ENCODE peak calls at places on chromosomes 2 and 18, in ten cellular contexts. A is Peyer's patch; W is NB4; I is left kidney; B is cardiac fibroblast; P is stimulated activated CD4-positive, alpha-beta T cell treated with anti-CD3 and anti-CD28 coated beads, Interleukin-15, amount 100 ng/mL, for 1 hour; D is NCI-H69; M is GM03348; X is NCI-H2171; T is CD8-positive, alpha-beta T cell. H is an unnamed sample.

GRCh38 chr2:164458801-164459200 is 162.5 kb downstream of the GRB14 start:
- DNase-seq in A (no peak), W (no peak), I (peak; percentile 9), B (no peak), P (no peak), D (no peak), M (no peak), X (no peak), T (no peak), H (no peak)

GRCh38 chr2:69709290-69709689 is 32.6 kb upstream of the ANXA4 start:
- DNase-seq in A (no peak), W (no peak), I (no peak), B (no peak), P (no peak), D (peak; percentile 3), M (no peak), X (no peak), T (no peak), H (no peak)

GRCh38 chr2:111657351-111657975 is 226.5 kb downstream of the ANAPC1 start:
- DNase-seq in A (no peak), W (no peak), I (no peak), B (no peak), P (no peak), D (no peak), M (no peak), X (no peak), T (no peak), H (no peak)

GRCh38 chr18:72623444-72623843 is 79.3 kb upstream of the CBLN2 start:
- DNase-seq in A (no peak), W (no peak), I (no peak), B (no peak), P (no peak), D (no peak), M (no peak), X (no peak), T (no peak), H (no peak)

GRCh38 chr2:241866896-241867631 is 2.5 kb upstream of the RTP5 start:
- DNase-seq in A (no peak), W (no peak), I (no peak), B (no peak), P (no peak), D (no peak), M (no peak), X (no peak), T (no peak), H (no peak)

GRCh38 chr2:189056200-189057106 is 82.3 kb downstream of the COL3A1 start:
- DNase-seq in A (no peak), W (no peak), I (no peak), B (peak; percentile 16), P (no peak), D (no peak), M (no peak), X (no peak), T (no peak), H (no peak)

GRCh38 chr18:78074400-78075020 is 824.9 kb downstream of the GALR1 start:
- DNase-seq in A (no peak), W (no peak), I (peak; percentile 26), B (no peak), P (no peak), D (peak; percentile 30), M (no peak), X (no peak), T (no peak), H (no peak)

GRCh38 chr2:238099709-238100048 is 461 bp upstream of the ESPNL start:
- DNase-seq in A (peak; percentile 37), W (no peak), I (no peak), B (no peak), P (no peak), D (no peak), M (no peak), X (no peak), T (no peak), H (peak; percentile 17)

GRCh38 chr2:230050151-230050550 is 18.6 kb downstream of the SLC16A14 start:
- DNase-seq in A (no peak), W (no peak), I (no peak), B (no peak), P (no peak), D (no peak), M (no peak), X (no peak), T (no peak), H (no peak)

GRCh38 chr2:105926960-105927678 is 182.4 kb downstream of the NCK2 start:
- DNase-seq in A (no peak), W (no peak), I (no peak), B (no peak), P (peak; percentile 20), D (no peak), M (no peak), X (no peak), T (peak; percentile 60), H (peak; percentile 21)

GRCh38 chr2:236317938-236318396 is 53.8 kb upstream of the ASB18 start:
- DNase-seq in A (peak; percentile 84), W (no peak), I (no peak), B (no peak), P (no peak), D (peak; percentile 13), M (no peak), X (no peak), T (no peak), H (peak; percentile 28)

GRCh38 chr2:48065096-48065495 is 158.8 kb upstream of the FBXO11 start:
- DNase-seq in A (no peak), W (no peak), I (no peak), B (no peak), P (no peak), D (no peak), M (no peak), X (no peak), T (no peak), H (no peak)

GRCh38 chr2:146312899-146313298 is 1531.9 kb upstream of the ACVR2A start:
- DNase-seq in A (no peak), W (peak; percentile 10), I (peak; percentile 35), B (peak; percentile 55), P (no peak), D (peak; percentile 0), M (peak; percentile 14), X (no peak), T (no peak), H (no peak)

H was measured in colonic mucosa.